ENCODE peak calls at places on chromosome 14, in eight cellular contexts. One of them, this sample, is unnamed.

GRCh38 chr14:28875937-28876910 is 109.6 kb downstream of the FOXG1 start:
- DNase-seq in colonic mucosa: no peak
- DNase-seq in A549: no peak
- DNase-seq in K562: no peak
- DNase-seq in PC-3: no peak
- DNase-seq in IMR-90: no peak
- DNase-seq in AG09309: no peak
- DNase-seq in AG10803: no peak
- DNase-seq in this sample: no peak

GRCh38 chr14:22521449-22522239 is 67.4 kb downstream of the DAD1 start:
- DNase-seq in AG10803: no peak
- DNase-seq in colonic mucosa: peak; percentile 44
- DNase-seq in AG09309: no peak
- DNase-seq in IMR-90: no peak
- DNase-seq in K562: no peak
- DNase-seq in PC-3: no peak
- DNase-seq in A549: no peak
- DNase-seq in this sample: no peak

GRCh38 chr14:50038398-50039119 is 77.8 kb downstream of the VCPKMT start:
- DNase-seq in IMR-90: peak; percentile 98
- DNase-seq in AG09309: peak; percentile 97
- DNase-seq in PC-3: peak; percentile 98
- DNase-seq in colonic mucosa: no peak
- DNase-seq in AG10803: peak; percentile 98
- DNase-seq in K562: peak; percentile 48
- DNase-seq in A549: peak; percentile 60
- DNase-seq in this sample: no peak

GRCh38 chr14:68466491-68466977 is 326.3 kb downstream of the ZFP36L1 start:
- DNase-seq in AG09309: peak; percentile 72
- DNase-seq in A549: peak; percentile 84
- DNase-seq in PC-3: peak; percentile 96
- DNase-seq in K562: no peak
- DNase-seq in AG10803: peak; percentile 97
- DNase-seq in IMR-90: peak; percentile 92
- DNase-seq in colonic mucosa: no peak
- DNase-seq in this sample: no peak

GRCh38 chr14:100696017-100696416 is 30.7 kb upstream of the DLK1 start:
- DNase-seq in A549: no peak
- DNase-seq in PC-3: no peak
- DNase-seq in K562: no peak
- DNase-seq in colonic mucosa: no peak
- DNase-seq in AG10803: no peak
- DNase-seq in IMR-90: no peak
- DNase-seq in AG09309: no peak
- DNase-seq in this sample: no peak

GRCh38 chr14:54893151-54893760 is 9.4 kb downstream of the GCH1 start:
- DNase-seq in A549: peak; percentile 64
- DNase-seq in AG10803: peak; percentile 54
- DNase-seq in AG09309: no peak
- DNase-seq in K562: peak; percentile 22
- DNase-seq in PC-3: peak; percentile 99
- DNase-seq in colonic mucosa: no peak
- DNase-seq in IMR-90: peak; percentile 80
- DNase-seq in this sample: no peak

GRCh38 chr14:23024612-23025075 is 10.1 kb downstream of the PSMB5 start:
- DNase-seq in colonic mucosa: no peak
- DNase-seq in AG10803: no peak
- DNase-seq in AG09309: no peak
- DNase-seq in A549: no peak
- DNase-seq in IMR-90: no peak
- DNase-seq in PC-3: no peak
- DNase-seq in K562: no peak
- DNase-seq in this sample: no peak

GRCh38 chr14:105007593-105008264 is 13.2 kb downstream of the CDCA4 start:
- DNase-seq in AG10803: no peak
- DNase-seq in K562: no peak
- DNase-seq in AG09309: no peak
- DNase-seq in A549: no peak
- DNase-seq in colonic mucosa: no peak
- DNase-seq in PC-3: no peak
- DNase-seq in IMR-90: no peak
- DNase-seq in this sample: no peak

GRCh38 chr14:69154779-69155178 is 1.9 kb upstream of the DCAF5 start:
- DNase-seq in IMR-90: no peak
- DNase-seq in AG09309: no peak
- DNase-seq in A549: peak; percentile 65
- DNase-seq in colonic mucosa: no peak
- DNase-seq in AG10803: no peak
- DNase-seq in PC-3: peak; percentile 70
- DNase-seq in K562: no peak
- DNase-seq in this sample: no peak

GRCh38 chr14:103386632-103387329 is 1.6 kb downstream of the MARK3 start:
- DNase-seq in K562: no peak
- DNase-seq in colonic mucosa: no peak
- DNase-seq in AG09309: no peak
- DNase-seq in PC-3: no peak
- DNase-seq in A549: no peak
- DNase-seq in IMR-90: peak; percentile 35
- DNase-seq in AG10803: peak; percentile 33
- DNase-seq in this sample: no peak

GRCh38 chr14:35963209-35963608 is 137.1 kb downstream of the BRMS1L start:
- DNase-seq in AG09309: no peak
- DNase-seq in A549: peak; percentile 10
- DNase-seq in IMR-90: no peak
- DNase-seq in PC-3: peak; percentile 47
- DNase-seq in AG10803: no peak
- DNase-seq in colonic mucosa: no peak
- DNase-seq in K562: peak; percentile 7
- DNase-seq in this sample: no peak
- TF ChIP-seq CTCF in AG09309: no peak
- TF ChIP-seq CTCF in A549: peak; percentile 14
- TF ChIP-seq CTCF in IMR-90: peak; percentile 2
- TF ChIP-seq CTCF in PC-3: peak; percentile 66
- TF ChIP-seq CTCF in AG10803: peak; percentile 33
- TF ChIP-seq CTCF in colonic mucosa: no peak
- TF ChIP-seq CTCF in K562: peak; percentile 17
- TF ChIP-seq CTCF in this sample: peak; percentile 6

GRCh38 chr14:53536446-53536845 is 383.3 kb upstream of the DDHD1 start:
- DNase-seq in PC-3: no peak
- DNase-seq in AG09309: no peak
- DNase-seq in K562: no peak
- DNase-seq in A549: no peak
- DNase-seq in AG10803: no peak
- DNase-seq in IMR-90: no peak
- DNase-seq in colonic mucosa: no peak
- DNase-seq in this sample: no peak

GRCh38 chr14:53534841-53535240 is 381.7 kb upstream of the DDHD1 start:
- DNase-seq in AG10803: peak; percentile 31
- DNase-seq in AG09309: peak; percentile 91
- DNase-seq in colonic mucosa: no peak
- DNase-seq in PC-3: peak; percentile 94
- DNase-seq in K562: no peak
- DNase-seq in IMR-90: peak; percentile 27
- DNase-seq in A549: no peak
- DNase-seq in this sample: no peak

GRCh38 chr14:53539489-53540126 is 386.5 kb upstream of the DDHD1 start:
- DNase-seq in IMR-90: peak; percentile 83
- DNase-seq in AG09309: peak; percentile 55
- DNase-seq in PC-3: peak; percentile 92
- DNase-seq in A549: peak; percentile 53
- DNase-seq in colonic mucosa: peak; percentile 81
- DNase-seq in AG10803: peak; percentile 70
- DNase-seq in K562: peak; percentile 12
- DNase-seq in this sample: peak; percentile 90

GRCh38 chr14:53538316-53538851 is 385.3 kb upstream of the DDHD1 start:
- DNase-seq in PC-3: no peak
- DNase-seq in IMR-90: peak; percentile 60
- DNase-seq in A549: no peak
- DNase-seq in K562: no peak
- DNase-seq in colonic mucosa: no peak
- DNase-seq in AG09309: peak; percentile 54
- DNase-seq in AG10803: peak; percentile 62
- DNase-seq in this sample: no peak

GRCh38 chr14:53537421-53538315 is 384.5 kb upstream of the DDHD1 start:
- DNase-seq in PC-3: no peak
- DNase-seq in AG10803: peak; percentile 45
- DNase-seq in colonic mucosa: peak; percentile 24
- DNase-seq in K562: no peak
- DNase-seq in A549: no peak
- DNase-seq in IMR-90: peak; percentile 40
- DNase-seq in AG09309: no peak
- DNase-seq in this sample: no peak
- TF ChIP-seq CTCF in PC-3: peak; percentile 26
- TF ChIP-seq CTCF in AG10803: peak; percentile 33
- TF ChIP-seq CTCF in colonic mucosa: no peak
- TF ChIP-seq CTCF in K562: no peak
- TF ChIP-seq CTCF in A549: no peak
- TF ChIP-seq CTCF in IMR-90: no peak
- TF ChIP-seq CTCF in AG09309: peak; percentile 17
- TF ChIP-seq CTCF in this sample: no peak

DNA sequence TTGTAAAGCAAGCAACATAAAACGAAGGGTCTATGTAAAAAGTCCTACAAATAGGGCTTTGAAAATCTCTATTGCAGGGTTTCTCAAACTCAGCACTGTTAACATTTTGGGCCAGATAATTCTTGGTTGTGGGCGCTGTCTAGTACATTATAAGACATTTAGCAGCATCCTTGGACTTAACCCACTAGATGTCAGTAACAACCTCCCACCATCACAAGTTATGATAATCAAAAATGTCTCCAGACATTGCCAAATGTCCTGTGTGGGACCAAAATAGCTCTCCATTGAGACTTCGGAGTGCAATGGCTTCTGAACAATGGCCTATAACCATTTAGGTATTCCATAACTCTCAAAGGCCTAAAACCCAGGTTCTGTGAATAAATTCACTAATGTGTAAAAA is 22.9 kb upstream of the DHRS7 start:
- DNase-seq in A549: no peak
- DNase-seq in AG10803: no peak
- DNase-seq in K562: no peak
- DNase-seq in PC-3: peak; percentile 72
- DNase-seq in AG09309: no peak
- DNase-seq in colonic mucosa: no peak
- DNase-seq in IMR-90: no peak
- DNase-seq in this sample: no peak
- TF ChIP-seq CTCF in A549: peak; percentile 30
- TF ChIP-seq CTCF in AG10803: no peak
- TF ChIP-seq CTCF in K562: peak; percentile 39
- TF ChIP-seq CTCF in PC-3: peak; percentile 74
- TF ChIP-seq CTCF in AG09309: no peak
- TF ChIP-seq CTCF in colonic mucosa: no peak
- TF ChIP-seq CTCF in IMR-90: no peak
- TF ChIP-seq CTCF in this sample: peak; percentile 45

GRCh38 chr14:45361727-45362126 is 108.7 kb upstream of the MIS18BP1 start:
- DNase-seq in A549: no peak
- DNase-seq in K562: no peak
- DNase-seq in IMR-90: no peak
- DNase-seq in PC-3: no peak
- DNase-seq in AG09309: no peak
- DNase-seq in colonic mucosa: no peak
- DNase-seq in AG10803: no peak
- DNase-seq in this sample: no peak

GRCh38 chr14:45359766-45360165 is 106.8 kb upstream of the MIS18BP1 start:
- DNase-seq in AG09309: no peak
- DNase-seq in PC-3: peak; percentile 8
- DNase-seq in A549: no peak
- DNase-seq in K562: no peak
- DNase-seq in IMR-90: peak; percentile 1
- DNase-seq in AG10803: peak; percentile 48
- DNase-seq in colonic mucosa: no peak
- DNase-seq in this sample: no peak

GRCh38 chr14:45364565-45364964 is 111.6 kb upstream of the MIS18BP1 start:
- DNase-seq in PC-3: peak; percentile 32
- DNase-seq in colonic mucosa: no peak
- DNase-seq in K562: no peak
- DNase-seq in AG09309: no peak
- DNase-seq in AG10803: no peak
- DNase-seq in IMR-90: no peak
- DNase-seq in A549: no peak
- DNase-seq in this sample: no peak

DNA sequence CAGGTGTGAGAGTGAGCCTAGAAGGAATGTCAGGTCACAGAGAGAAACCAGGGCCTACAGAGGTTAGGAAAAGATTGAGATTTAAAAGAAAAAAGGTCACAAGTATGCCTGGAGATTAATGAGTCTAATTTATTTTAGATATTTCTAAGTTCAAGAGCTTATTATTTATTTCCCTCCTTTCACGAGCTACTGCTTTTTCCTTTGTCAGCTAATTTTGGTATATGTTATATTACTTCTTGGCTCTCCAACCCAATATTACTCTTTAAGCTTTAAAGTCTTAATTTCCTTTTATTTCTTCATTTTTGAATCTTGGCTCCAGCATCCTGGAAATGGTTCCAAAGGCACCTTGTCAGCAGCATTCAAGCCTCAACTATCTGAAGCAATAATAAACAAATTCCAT is 109.5 kb upstream of the MIS18BP1 start:
- DNase-seq in PC-3: no peak
- DNase-seq in A549: no peak
- DNase-seq in IMR-90: no peak
- DNase-seq in AG10803: no peak
- DNase-seq in K562: no peak
- DNase-seq in AG09309: no peak
- DNase-seq in colonic mucosa: no peak
- DNase-seq in this sample: no peak
- TF ChIP-seq CTCF in PC-3: no peak
- TF ChIP-seq CTCF in A549: no peak
- TF ChIP-seq CTCF in IMR-90: no peak
- TF ChIP-seq CTCF in AG10803: no peak
- TF ChIP-seq CTCF in K562: no peak
- TF ChIP-seq CTCF in AG09309: no peak
- TF ChIP-seq CTCF in colonic mucosa: no peak
- TF ChIP-seq CTCF in this sample: no peak